ENCODE peak calls at places on chromosomes 5 and 9, in seven cellular contexts. Y is germinal center, T is heart left ventricle, L is bronchial epithelial cell, H is T-helper 9 cell, W is MM.1S, K is Daoy. J is an unnamed sample.

GRCh38 chr5:149378241-149378805 is 769 bp downstream of the IL17B start:
- DNase-seq in Y (no peak), T (no peak), L (peak; percentile 68), H (no peak), W (no peak), K (no peak), J (no peak)

GRCh38 chr9:100700689-100701318 is 122.9 kb downstream of the CAVIN4 start:
- DNase-seq in Y (no peak), T (no peak), L (peak; percentile 36), H (no peak), W (peak; percentile 31), K (peak; percentile 21), J (no peak)

GRCh38 chr5:160769264-160769663 is 82.7 kb downstream of the ATP10B start:
- DNase-seq in Y (no peak), T (no peak), L (no peak), H (no peak), W (no peak), K (no peak), J (no peak)

GRCh38 chr9:121708768-121709488 is 57.5 kb downstream of the DAB2IP start:
- DNase-seq in Y (no peak), T (no peak), L (no peak), H (no peak), W (no peak), K (no peak), J (no peak)

GRCh38 chr5:179906795-179907569 is 715 bp downstream of the TBC1D9B start:
- DNase-seq in Y (peak; percentile 17), T (no peak), L (peak; percentile 22), H (peak; percentile 16), W (peak; percentile 10), K (peak; percentile 32), J (no peak)

GRCh38 chr5:142106061-142106460 is 2.5 kb upstream of the NDFIP1 start:
- DNase-seq in Y (no peak), T (peak; percentile 28), L (no peak), H (no peak), W (no peak), K (no peak), J (no peak)

GRCh38 chr5:35202319-35203111 is 27.8 kb downstream of the PRLR start:
- DNase-seq in Y (peak; percentile 36), T (peak; percentile 26), L (peak; percentile 35), H (peak; percentile 6), W (no peak), K (peak; percentile 42), J (peak; percentile 10)

GRCh38 chr5:56763711-56764466 is 51.5 kb upstream of the MAP3K1 start:
- DNase-seq in Y (peak; percentile 59), T (no peak), L (peak; percentile 13), H (no peak), W (no peak), K (peak; percentile 8), J (no peak)

GRCh38 chr5:142107729-142108431 is 699 bp upstream of the NDFIP1 start:
- DNase-seq in Y (no peak), T (no peak), L (no peak), H (no peak), W (no peak), K (no peak), J (no peak)

GRCh38 chr9:4678679-4679267 is 596 bp upstream of the CDC37L1 start:
- DNase-seq in Y (no peak), T (peak; percentile 23), L (no peak), H (no peak), W (peak; percentile 35), K (peak; percentile 27), J (peak; percentile 29)

GRCh38 chr5:32170303-32171170 is 3.6 kb downstream of the GOLPH3 start:
- DNase-seq in Y (no peak), T (no peak), L (peak; percentile 30), H (no peak), W (no peak), K (peak; percentile 10), J (no peak)

GRCh38 chr9:93579711-93580516 is 3.5 kb downstream of the PHF2 start:
- DNase-seq in Y (no peak), T (no peak), L (no peak), H (no peak), W (no peak), K (no peak), J (no peak)

GRCh38 chr9:69421908-69422801 is 97.1 kb downstream of the ENTREP1 start:
- DNase-seq in Y (peak; percentile 62), T (peak; percentile 57), L (peak; percentile 54), H (peak; percentile 25), W (peak; percentile 76), K (peak; percentile 65), J (peak; percentile 37)

GRCh38 chr9:132024589-132024988 is 55.1 kb downstream of the MED27 start:
- DNase-seq in Y (no peak), T (no peak), L (no peak), H (no peak), W (no peak), K (no peak), J (no peak)

GRCh38 chr5:75275736-75276135 is 39.1 kb upstream of the ANKRD31 start:
- DNase-seq in Y (no peak), T (no peak), L (no peak), H (no peak), W (no peak), K (no peak), J (no peak)

GRCh38 chr5:80481019-80481893 is 6.6 kb upstream of the FAM151B start:
- DNase-seq in Y (peak; percentile 57), T (no peak), L (peak; percentile 58), H (no peak), W (peak; percentile 67), K (peak; percentile 57), J (peak; percentile 17)

GRCh38 chr5:151406322-151406947 is 41.0 kb upstream of the SLC36A1 start:
- DNase-seq in Y (no peak), T (no peak), L (peak; percentile 15), H (no peak), W (peak; percentile 43), K (no peak), J (no peak)

GRCh38 chr5:55052383-55052931 is 28.4 kb downstream of the GZMK start:
- DNase-seq in Y (no peak), T (no peak), L (peak; percentile 96), H (no peak), W (no peak), K (no peak), J (no peak)

GRCh38 chr5:72082048-72082447 is 25.2 kb upstream of the MAP1B start:
- DNase-seq in Y (no peak), T (no peak), L (no peak), H (no peak), W (no peak), K (no peak), J (no peak)

GRCh38 chr5:172380992-172381643 is 73.2 kb downstream of the SH3PXD2B start:
- DNase-seq in Y (no peak), T (peak; percentile 67), L (no peak), H (no peak), W (no peak), K (no peak), J (no peak)

GRCh38 chr5:51632794-51633193 is 249.5 kb downstream of the ISL1 start:
- DNase-seq in Y (no peak), T (no peak), L (no peak), H (no peak), W (no peak), K (no peak), J (no peak)

GRCh38 chr9:130842547-130842946 is 7.5 kb downstream of the ABL1 start:
- DNase-seq in Y (no peak), T (no peak), L (no peak), H (no peak), W (no peak), K (no peak), J (no peak)

GRCh38 chr5:6142353-6142752 is 236.0 kb downstream of the MED10 start:
- DNase-seq in Y (no peak), T (no peak), L (no peak), H (no peak), W (no peak), K (no peak), J (no peak)

GRCh38 chr5:128763324-128763723 is 202.0 kb upstream of the SLC27A6 start:
- DNase-seq in Y (no peak), T (no peak), L (no peak), H (no peak), W (no peak), K (no peak), J (no peak)

GRCh38 chr9:137333016-137333726 is 31.1 kb upstream of the NRARP start:
- DNase-seq in Y (no peak), T (no peak), L (no peak), H (no peak), W (no peak), K (peak; percentile 16), J (no peak)

GRCh38 chr5:103510851-103511553 is 51.6 kb downstream of the NUDT12 start:
- DNase-seq in Y (no peak), T (no peak), L (no peak), H (no peak), W (no peak), K (no peak), J (no peak)

GRCh38 chr5:170293273-170293672 is 4.3 kb downstream of the LCP2 start:
- DNase-seq in Y (peak; percentile 42), T (peak; percentile 65), L (no peak), H (peak; percentile 36), W (no peak), K (no peak), J (peak; percentile 91)

GRCh38 chr5:16489322-16489791 is 23.8 kb upstream of the ZNF622 start:
- DNase-seq in Y (no peak), T (no peak), L (peak; percentile 62), H (no peak), W (peak; percentile 20), K (peak; percentile 17), J (no peak)

GRCh38 chr9:135372501-135373008 is 107.0 kb upstream of the PPP1R26 start:
- DNase-seq in Y (no peak), T (no peak), L (no peak), H (no peak), W (no peak), K (no peak), J (no peak)

GRCh38 chr5:91418158-91418557 is 35.0 kb upstream of the ARRDC3 start:
- DNase-seq in Y (no peak), T (no peak), L (no peak), H (no peak), W (no peak), K (no peak), J (no peak)

GRCh38 chr5:84290161-84290560 is 94.5 kb downstream of the EDIL3 start:
- DNase-seq in Y (no peak), T (no peak), L (peak; percentile 24), H (no peak), W (no peak), K (peak; percentile 86), J (no peak)

GRCh38 chr9:100126423-100126822 is 27.4 kb downstream of the INVS start:
- DNase-seq in Y (no peak), T (no peak), L (no peak), H (no peak), W (no peak), K (no peak), J (no peak)

GRCh38 chr9:3879315-3879714 is 353.5 kb upstream of the RFX3 start:
- DNase-seq in Y (no peak), T (no peak), L (no peak), H (no peak), W (no peak), K (no peak), J (no peak)

GRCh38 chr5:61974680-61975079 is 331.3 kb upstream of the KIF2A start:
- DNase-seq in Y (no peak), T (no peak), L (no peak), H (no peak), W (peak; percentile 21), K (no peak), J (no peak)

GRCh38 chr5:62473209-62473608 is 60.6 kb downstream of the IPO11 start:
- DNase-seq in Y (no peak), T (no peak), L (peak; percentile 17), H (no peak), W (no peak), K (no peak), J (no peak)